ENCODE peak calls at places on chromosomes 12 and 14, in five cellular contexts. Y is cardiac muscle cell, S is adrenal gland, N is body of pancreas, X is thoracic aorta. A is an unnamed sample. For H3K9me3 and H3K4me1, the result is how much of the 10 kb centered on the place peaks cover.

GRCh38 chr12:15544589-15544988 is 222.3 kb downstream of the PTPRO start:
- DNase-seq in S (no peak), Y (no peak), N (no peak), X (no peak), A (no peak)

GRCh38 chr12:6062427-6063378 is 61.8 kb downstream of the VWF start:
- DNase-seq in X (no peak), S (peak), Y (peak), N (peak), A (peak)

GRCh38 chr12:3363608-3364007 is 127.4 kb upstream of the PRMT8 start:
- DNase-seq in N (no peak), X (no peak), S (peak), Y (no peak), A (no peak)

GRCh38 chr14:35480119-35480769 is 53.7 kb upstream of the INSM2 start:
- DNase-seq in Y (peak), S (no peak), X (no peak), N (no peak), A (peak)

GRCh38 chr12:94150483-94151225 is 2.3 kb downstream of the PLXNC1 start:
- DNase-seq in X (no peak), N (peak), Y (peak), S (no peak), A (no peak)

GRCh38 chr12:63498239-63498638 is 170.1 kb downstream of the DPY19L2 start:
- DNase-seq in X (no peak), N (no peak), S (no peak), Y (no peak), A (no peak)

GRCh38 chr12:100427078-100427477 is 46.6 kb upstream of the NR1H4 start:
- DNase-seq in S (peak), N (no peak), Y (peak), X (no peak), A (no peak)

GRCh38 chr12:72547593-72547992 is 275.4 kb downstream of the TRHDE start:
- DNase-seq in N (no peak), X (no peak), S (no peak), Y (no peak), A (no peak)

GRCh38 chr12:121328620-121329019 is 23.6 kb downstream of the ANAPC5 start:
- DNase-seq in Y (no peak), N (no peak), X (no peak), S (no peak), A (no peak)

GRCh38 chr14:23434488-23435219 is 806 bp downstream of the MYH7 start:
- DNase-seq in Y (no peak), X (no peak), S (no peak), N (no peak), A (peak)

GRCh38 chr14:72780771-72781170 is 113.1 kb downstream of the DPF3 start:
- DNase-seq in Y (peak), X (no peak), S (no peak), N (no peak), A (no peak)

GRCh38 chr14:101019541-101019940 is 116.0 kb upstream of the RTL1 start:
- DNase-seq in X (no peak), N (no peak), Y (no peak), S (peak), A (no peak)

GRCh38 chr14:64971890-64972785 is at the start of gene RAB15:
- DNase-seq in N (peak), X (no peak), Y (peak), S (no peak), A (no peak)

GRCh38 chr14:101102875-101103274 is 199.4 kb upstream of the RTL1 start:
- DNase-seq in S (no peak), X (no peak), Y (no peak), N (no peak), A (no peak)

GRCh38 chr14:53912121-53912520 is 44.5 kb downstream of the BMP4 start:
- DNase-seq in S (no peak), Y (no peak), X (no peak), N (no peak), A (no peak)

GRCh38 chr12:8817856-8818255 is 4.6 kb upstream of the A2ML1 start:
- DNase-seq in X (no peak), N (no peak), S (no peak), Y (no peak), A (no peak)

GRCh38 chr14:87617079-87617478 is 375.9 kb downstream of the GALC start:
- DNase-seq in N (no peak), S (no peak), Y (no peak), X (no peak), A (no peak)

GRCh38 chr12:132263061-132263360 is 66.4 kb downstream of the GALNT9 start:
- DNase-seq in N (no peak), S (no peak), Y (peak), X (no peak), A (no peak)

GRCh38 chr14:64580451-64580850 is 30.7 kb downstream of the PPP1R36 start:
- DNase-seq in Y (no peak), X (no peak), N (no peak), S (no peak), A (no peak)

GRCh38 chr14:39807271-39807670 is 375.0 kb upstream of the FBXO33 start:
- DNase-seq in Y (no peak), S (no peak), N (no peak), X (no peak), A (no peak)

GRCh38 chr14:103199141-103199540 is 75.9 kb downstream of the TNFAIP2 start:
- DNase-seq in X (no peak), N (no peak), S (no peak), Y (peak), A (no peak)

GRCh38 chr14:96806836-96807235 is 9.7 kb downstream of the VRK1 start:
- DNase-seq in Y (peak), S (no peak), X (no peak), N (no peak), A (no peak)

GRCh38 chr12:25769076-25769945 is 189.2 kb upstream of the RASSF8 start:
- DNase-seq in S (peak), N (no peak), Y (peak), X (no peak), A (no peak)

GRCh38 chr12:100460702-100461101 is 13.0 kb upstream of the NR1H4 start:
- DNase-seq in X (no peak), N (peak), Y (peak), S (no peak), A (no peak)

GRCh38 chr12:90653051-90653450 is 301.9 kb downstream of the CCER1 start:
- DNase-seq in N (no peak), Y (no peak), S (no peak), X (no peak), A (no peak)

GRCh38 chr12:34186492-34186891 is 164.2 kb downstream of the ALG10 start:
- DNase-seq in Y (no peak), S (no peak), N (no peak), X (no peak), A (no peak)

GRCh38 chr12:34190054-34190453 is 167.8 kb downstream of the ALG10 start:
- DNase-seq in Y (no peak), X (no peak), N (no peak), S (no peak), A (no peak)

DNA sequence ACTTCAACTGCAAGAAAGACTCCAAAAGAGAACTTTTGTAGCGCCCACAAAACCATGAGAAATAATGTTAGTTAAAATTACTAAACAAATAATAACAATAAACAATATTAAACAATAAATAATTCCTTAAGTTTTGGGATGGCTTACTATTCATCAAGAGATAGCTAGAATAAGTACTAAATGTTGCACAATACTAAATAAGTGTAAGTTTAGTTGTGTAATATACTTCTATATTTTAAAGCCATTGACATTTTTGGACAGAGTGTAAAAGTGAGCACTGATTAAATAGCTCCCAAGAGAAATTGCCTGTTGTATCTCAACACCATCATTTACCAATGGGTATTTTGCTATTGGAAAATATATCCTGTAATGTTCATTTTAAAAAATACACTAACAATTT is 166.7 kb downstream of the ALG10 start:
- DNase-seq in S (no peak), N (no peak), Y (no peak), X (no peak), A (no peak)
- H3K9me3 ChIP-seq in S (under half), N (under half), Y (under half), X (under half), A (under half)

GRCh38 chr14:61484826-61485584 is 163.6 kb downstream of the PRKCH start:
- DNase-seq in N (peak), X (no peak), S (no peak), Y (no peak), A (no peak)
- H3K4me1 ChIP-seq in N (half or more), X (under half), S (under half), Y (under half), A (under half)

DNA sequence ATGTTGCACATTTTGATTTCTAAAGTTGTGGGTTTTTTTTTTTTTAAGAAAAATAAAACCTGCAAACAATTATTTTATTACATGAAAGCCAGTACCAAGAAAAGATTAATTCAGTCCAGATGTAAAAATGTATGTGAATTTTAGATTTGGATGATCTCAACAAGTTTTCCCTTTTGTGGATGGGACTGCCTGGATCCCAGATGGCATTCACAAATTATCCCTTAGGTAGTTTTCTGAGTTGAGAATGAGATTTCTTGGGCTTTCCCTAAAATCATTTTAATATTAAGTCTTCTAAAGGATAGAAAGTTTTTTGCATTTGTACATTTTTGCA is 2.8 kb downstream of the FRMD6 start:
- DNase-seq in Y (no peak), X (no peak), S (no peak), N (no peak), A (no peak)
- H3K27ac ChIP-seq in Y (no peak), X (peak), S (no peak), N (no peak), A (peak)

DNA sequence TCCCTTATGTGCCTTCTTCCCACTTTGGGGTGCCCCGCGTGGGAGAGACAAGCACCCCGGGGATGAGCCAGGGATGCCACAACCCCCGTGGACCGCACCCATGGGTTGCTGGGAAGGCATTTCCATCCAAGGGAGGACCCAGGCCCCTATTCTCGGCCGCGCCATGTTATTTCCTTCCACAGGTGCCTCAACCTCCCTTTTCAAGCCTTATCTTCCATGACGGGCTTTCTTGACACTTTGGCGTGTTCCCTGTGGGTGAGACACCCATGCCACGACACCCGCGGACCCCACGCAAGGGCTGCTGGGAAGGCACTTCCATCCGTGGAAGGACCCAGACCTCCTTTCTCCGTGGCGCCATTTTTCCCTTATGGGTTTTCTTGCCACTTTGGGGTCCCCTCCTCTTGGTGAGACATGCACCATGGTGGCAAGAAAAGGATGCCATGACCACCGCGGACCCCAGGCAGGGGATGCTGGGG is 269.2 kb downstream of the ALG10 start:
- DNase-seq in S (no peak), N (peak), Y (no peak), X (no peak), A (no peak)
- H3K9me3 ChIP-seq in S (under half), N (under half), Y (under half), X (under half), A (under half)

DNA sequence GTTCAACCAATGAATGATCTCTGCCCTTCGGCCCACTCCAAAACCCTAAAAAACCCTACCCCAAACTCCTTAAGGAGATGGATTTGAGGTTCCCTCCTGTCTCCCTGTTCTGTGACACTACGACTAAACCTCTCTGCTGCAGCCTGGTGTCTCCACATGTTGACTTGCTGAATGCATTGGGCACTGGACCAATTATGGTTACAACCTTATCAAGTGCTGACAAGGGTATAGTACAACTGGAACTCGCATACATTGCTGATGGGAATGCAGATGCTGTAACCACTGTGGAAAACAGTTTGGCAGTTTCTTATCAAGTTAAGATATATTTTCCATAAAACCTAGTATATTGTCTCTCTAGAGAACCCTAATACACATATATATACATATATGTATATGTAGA is 6.3 kb upstream of the DICER1 start:
- DNase-seq in N (no peak), X (no peak), Y (peak), S (no peak), A (no peak)
- H3K4me1 ChIP-seq in N (under half), X (under half), Y (under half), S (under half), A (under half)

DNA sequence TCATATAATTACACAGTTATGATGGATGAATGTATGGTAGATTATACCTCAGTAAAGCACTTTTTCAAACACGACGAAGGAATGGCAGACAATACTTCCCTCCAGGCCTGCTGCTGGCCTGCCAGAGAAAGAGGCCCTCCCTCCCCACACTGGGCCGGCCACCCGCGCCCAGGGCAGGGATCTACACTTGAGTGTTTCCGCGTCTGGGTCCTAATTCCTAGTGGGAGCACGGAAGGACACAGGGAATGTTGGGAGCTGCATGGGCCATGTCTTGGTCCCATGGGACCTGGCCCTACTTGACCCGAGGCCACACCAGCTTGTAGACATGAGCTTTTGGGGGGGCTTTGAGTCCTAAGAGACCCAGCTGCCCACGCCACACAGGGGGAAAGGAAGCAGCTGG is 52.0 kb downstream of the STX2 start:
- DNase-seq in X (no peak), N (no peak), S (no peak), Y (no peak), A (no peak)
- H3K27ac ChIP-seq in X (no peak), N (no peak), S (no peak), Y (no peak), A (no peak)

GRCh38 chr12:110253176-110253575 is 27.9 kb upstream of the ATP2A2 start:
- DNase-seq in S (peak), Y (peak), X (no peak), N (peak), A (no peak)

GRCh38 chr12:110254971-110255540 is 26.0 kb upstream of the ATP2A2 start:
- DNase-seq in X (no peak), Y (no peak), S (no peak), N (no peak), A (no peak)

GRCh38 chr12:110249716-110250225 is 31.3 kb upstream of the ATP2A2 start:
- DNase-seq in N (peak), S (no peak), X (no peak), Y (peak), A (no peak)

GRCh38 chr12:110251381-110251780 is 29.7 kb upstream of the ATP2A2 start:
- DNase-seq in Y (no peak), S (no peak), N (no peak), X (no peak), A (no peak)

GRCh38 chr12:110252716-110253115 is 28.3 kb upstream of the ATP2A2 start:
- DNase-seq in Y (no peak), X (no peak), S (no peak), N (no peak), A (no peak)
- H3K9me3 ChIP-seq in Y (under half), X (under half), S (under half), N (under half), A (under half)

DNA sequence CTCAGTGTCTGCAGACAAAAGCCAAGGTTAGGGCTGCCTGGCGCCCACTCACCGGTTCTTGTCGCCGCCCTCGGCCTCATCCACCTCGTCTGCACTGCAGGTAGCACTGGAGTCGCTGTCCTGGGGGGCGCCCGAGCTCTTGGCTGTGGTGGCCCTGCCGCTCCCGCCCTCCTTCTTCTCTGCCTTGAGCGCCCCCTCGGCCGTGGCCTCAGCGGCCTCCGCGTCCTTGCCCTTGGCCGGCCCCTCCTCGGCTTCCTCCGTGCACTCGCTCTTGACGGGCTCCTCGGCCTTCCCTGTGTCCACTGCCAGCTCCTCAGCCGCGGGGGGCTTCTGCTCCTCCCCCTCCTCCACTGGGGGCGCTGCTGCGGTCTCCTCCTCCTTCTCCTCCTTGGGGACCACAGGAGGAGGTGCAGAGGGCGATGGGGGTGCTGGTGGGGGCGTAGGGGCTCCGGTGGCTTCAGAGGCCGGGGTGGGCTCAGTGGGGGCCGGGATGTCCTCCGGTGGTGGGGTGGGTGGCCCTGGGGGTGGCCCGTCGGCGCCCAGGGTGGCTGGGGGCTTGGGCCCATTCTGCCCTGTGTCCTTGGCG is 77.2 kb downstream of the RFLNA start:
- DNase-seq in S (no peak), X (no peak), N (no peak), Y (no peak), A (no peak)
- H3K4me1 ChIP-seq in S (under half), X (under half), N (half or more), Y (under half), A (under half)

GRCh38 chr14:91751719-91752118 is 19.8 kb upstream of the CATSPERB start:
- DNase-seq in X (no peak), Y (no peak), N (no peak), S (no peak), A (no peak)

GRCh38 chr14:91750634-91751198 is 18.8 kb upstream of the CATSPERB start:
- DNase-seq in Y (no peak), S (no peak), X (no peak), N (no peak), A (no peak)

GRCh38 chr14:91745329-91745728 is 13.4 kb upstream of the CATSPERB start:
- DNase-seq in X (no peak), N (no peak), Y (no peak), S (no peak), A (no peak)

GRCh38 chr14:91749857-91750256 is 18.0 kb upstream of the CATSPERB start:
- DNase-seq in Y (no peak), N (no peak), X (no peak), S (no peak), A (no peak)

DNA sequence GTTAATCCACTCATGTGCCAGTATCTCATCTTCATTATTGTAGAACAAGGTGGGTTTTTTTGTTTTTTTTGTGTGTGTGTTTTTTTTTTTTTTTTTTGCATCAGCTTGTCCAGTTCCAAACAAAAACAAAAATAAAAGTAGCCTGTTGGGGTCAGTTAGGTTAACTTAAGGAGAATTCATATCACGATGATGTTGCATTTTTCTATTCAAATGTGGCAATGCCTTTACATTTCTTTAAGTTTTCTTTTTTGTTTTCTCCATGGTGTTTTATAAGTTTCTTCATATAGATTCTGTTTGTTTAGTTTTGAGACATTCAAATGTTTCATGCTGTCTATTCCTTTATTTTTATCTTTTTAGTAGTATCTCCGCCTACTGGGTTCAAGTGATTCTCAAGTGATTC is 16.2 kb upstream of the CATSPERB start:
- DNase-seq in Y (no peak), X (no peak), N (no peak), S (no peak), A (no peak)
- H3K27ac ChIP-seq in Y (no peak), X (no peak), N (no peak), S (no peak), A (no peak)